ENCODE peak calls at places on chromosomes 16 and 17, in eight cellular contexts. B, E, Y, L, Q, X, O and R are unnamed samples.

GRCh38 chr17:64622931-64623654 is 39.0 kb downstream of the SMURF2 start:
- DNase-seq in E (no peak), X (no peak), L (peak), Q (no peak), Y (no peak), O (no peak), B (no peak), R (peak)

GRCh38 chr17:73589096-73589980 is 54.9 kb downstream of the SDK2 start:
- DNase-seq in Y (no peak), Q (no peak), E (no peak), B (no peak), O (no peak), L (no peak), X (no peak), R (no peak)

GRCh38 chr17:20935740-20936139 is 107.1 kb downstream of the USP22 start:
- DNase-seq in Y (no peak), X (no peak), E (no peak), O (no peak), L (peak), B (no peak), Q (no peak), R (peak)

GRCh38 chr16:22369221-22369811 is 5.1 kb downstream of the CDR2 start:
- DNase-seq in O (no peak), X (no peak), B (no peak), Y (no peak), L (peak), Q (no peak), E (no peak), R (peak)

GRCh38 chr17:9230346-9230745 is 209.0 kb downstream of the NTN1 start:
- DNase-seq in L (peak), E (no peak), Y (no peak), Q (no peak), B (no peak), O (no peak), X (no peak), R (no peak)

GRCh38 chr16:88798073-88798472 is 5.5 kb upstream of the CDT1 start:
- DNase-seq in X (no peak), L (no peak), B (no peak), Y (no peak), Q (no peak), O (no peak), E (no peak), R (no peak)

GRCh38 chr17:66715076-66715675 is 119.7 kb upstream of the CACNG5 start:
- DNase-seq in L (no peak), E (no peak), O (no peak), Y (no peak), B (no peak), Q (no peak), X (no peak), R (no peak)

GRCh38 chr16:72042157-72042660 is 12.1 kb upstream of the HP start:
- DNase-seq in Y (peak), B (no peak), L (no peak), Q (peak), O (no peak), E (no peak), X (no peak), R (no peak)

GRCh38 chr17:49602783-49603182 is 27.1 kb downstream of the NXPH3 start:
- DNase-seq in O (no peak), B (no peak), Q (no peak), L (no peak), Y (no peak), E (no peak), X (no peak), R (no peak)

GRCh38 chr16:19432429-19432828 is 14.7 kb downstream of the TMC5 start:
- DNase-seq in X (no peak), O (no peak), Q (no peak), L (no peak), E (no peak), B (no peak), Y (no peak), R (peak)